ENCODE peak calls at places on chromosomes 5 and 9, in nine cellular contexts. D, R, N, F, H, M, B, I and V are unnamed samples.

GRCh38 chr9:93496285-93496684 is 42.9 kb upstream of the FAM120AOS start:
- DNase-seq in B (no peak), M (no peak), R (no peak), N (no peak), D (no peak), F (no peak), I (no peak), H (no peak), V (no peak)

GRCh38 chr9:97860451-97861147 is 7.6 kb downstream of the FOXE1 start:
- DNase-seq in R (no peak), I (no peak), B (no peak), N (no peak), H (no peak), F (no peak), D (no peak), M (no peak), V (no peak)

GRCh38 chr9:125233678-125234077 is 7.5 kb downstream of the HSPA5 start:
- DNase-seq in B (no peak), N (peak), H (no peak), D (peak), I (no peak), F (no peak), M (no peak), R (no peak), V (no peak)

GRCh38 chr5:150298701-150299451 is 3.8 kb downstream of the ARSI start:
- DNase-seq in I (no peak), M (no peak), F (no peak), D (peak), N (peak), R (no peak), B (no peak), H (no peak), V (no peak)

GRCh38 chr5:150114773-150115408 is 28.5 kb upstream of the CSF1R start:
- DNase-seq in M (peak), N (no peak), I (no peak), R (peak), B (no peak), H (peak), F (no peak), D (peak), V (no peak)

GRCh38 chr9:126953089-126953809 is 38.7 kb downstream of the RALGPS1 start:
- DNase-seq in H (no peak), R (no peak), B (no peak), I (no peak), D (peak), N (no peak), M (no peak), F (no peak), V (no peak)

GRCh38 chr5:30040483-30041116 is 1152.9 kb upstream of the CDH6 start:
- DNase-seq in I (no peak), H (no peak), R (no peak), B (peak), M (no peak), N (peak), F (peak), D (peak), V (no peak)

GRCh38 chr9:100222674-100223073 is 123.6 kb downstream of the INVS start:
- DNase-seq in B (no peak), I (no peak), N (peak), D (peak), M (no peak), F (peak), H (no peak), R (no peak), V (no peak)

GRCh38 chr9:84849049-84849448 is 179.5 kb downstream of the NTRK2 start:
- DNase-seq in H (no peak), I (no peak), M (no peak), R (no peak), D (no peak), B (no peak), N (no peak), F (no peak), V (no peak)

GRCh38 chr5:83470920-83471404 is 582 bp upstream of the VCAN start:
- DNase-seq in M (no peak), R (no peak), F (no peak), B (peak), N (no peak), I (no peak), D (no peak), H (no peak), V (no peak)

GRCh38 chr5:76524872-76525271 is 98.3 kb downstream of the F2RL2 start:
- DNase-seq in B (no peak), R (no peak), D (no peak), I (no peak), M (no peak), N (no peak), F (no peak), H (no peak), V (no peak)

GRCh38 chr5:110289213-110289810 is 437.2 kb downstream of the TMEM232 start:
- DNase-seq in R (no peak), F (no peak), N (no peak), I (no peak), D (no peak), M (no peak), B (no peak), H (no peak), V (no peak)

DNA sequence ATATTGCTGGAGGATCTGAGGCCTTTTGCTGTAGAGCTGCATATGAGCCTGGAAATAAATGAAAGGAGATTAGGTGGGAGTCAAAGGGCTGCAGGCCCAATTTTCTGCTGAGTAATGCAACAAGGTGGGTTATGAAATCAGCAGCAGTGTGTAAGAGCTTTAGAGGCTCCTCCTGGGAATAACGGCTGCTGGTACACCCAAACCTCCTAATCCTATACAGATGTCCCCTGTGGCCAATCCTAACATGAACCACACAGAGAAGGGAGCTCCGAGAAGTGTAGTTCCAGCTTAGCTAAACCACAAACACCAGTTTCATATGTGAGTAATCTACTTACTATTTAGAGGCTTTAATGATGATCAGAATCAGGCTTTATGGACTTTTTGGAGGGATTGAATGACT is 437.7 kb downstream of the TMEM232 start:
- DNase-seq in D (peak), M (no peak), R (no peak), H (no peak), N (no peak), F (no peak), I (no peak), B (no peak), V (no peak)
- TF ChIP-seq CTCF in D (no peak), M (no peak), R (no peak), H (no peak), N (no peak), F (no peak), I (no peak), B (no peak), V (no peak)

DNA sequence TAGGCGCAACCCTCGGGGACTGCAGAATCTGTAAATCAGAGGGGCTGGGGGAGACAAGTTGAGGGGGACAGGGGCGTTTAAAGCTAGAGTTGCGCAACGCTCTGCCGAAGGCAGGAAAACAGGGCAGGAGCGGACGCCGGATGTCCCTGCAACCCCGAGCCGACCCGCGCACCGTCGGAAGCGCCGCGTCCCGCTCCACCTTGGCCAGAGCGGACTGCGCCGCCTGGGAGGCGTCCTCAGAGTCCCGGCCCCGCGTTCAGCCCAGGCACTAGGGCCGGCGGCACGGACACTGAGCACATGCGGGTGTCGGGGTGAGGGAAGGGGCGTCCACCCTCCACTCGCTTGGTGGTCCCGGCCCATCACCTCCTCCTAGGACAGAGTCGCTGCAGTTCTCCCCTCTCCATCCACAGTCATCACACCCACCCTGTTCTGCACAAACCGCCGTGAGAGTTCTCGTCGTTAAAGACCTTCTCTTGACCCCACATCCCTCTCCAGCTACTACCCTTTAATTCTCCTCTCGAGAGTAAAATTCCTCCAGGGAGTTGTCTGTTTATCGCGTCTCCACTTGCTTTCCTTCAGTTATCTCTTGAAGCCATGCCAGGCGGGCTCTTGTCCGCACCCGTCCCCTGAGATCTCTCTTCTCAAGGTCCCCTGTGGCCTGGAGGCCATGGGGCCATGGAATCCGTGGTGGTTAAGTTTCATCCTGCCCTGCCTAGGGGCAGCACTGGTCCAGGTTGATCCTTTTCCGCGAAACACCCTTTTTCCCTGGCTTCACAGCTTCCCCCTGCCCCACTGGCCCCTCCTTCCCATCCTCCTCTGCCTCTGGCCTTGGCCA is 826 bp upstream of the PDLIM7 start:
- DNase-seq in F (peak), M (no peak), B (no peak), N (no peak), D (no peak), H (no peak), R (peak), I (no peak), V (no peak)
- TF ChIP-seq CTCF in F (peak), M (no peak), B (no peak), N (no peak), D (no peak), H (no peak), R (peak), I (no peak), V (no peak)

DNA sequence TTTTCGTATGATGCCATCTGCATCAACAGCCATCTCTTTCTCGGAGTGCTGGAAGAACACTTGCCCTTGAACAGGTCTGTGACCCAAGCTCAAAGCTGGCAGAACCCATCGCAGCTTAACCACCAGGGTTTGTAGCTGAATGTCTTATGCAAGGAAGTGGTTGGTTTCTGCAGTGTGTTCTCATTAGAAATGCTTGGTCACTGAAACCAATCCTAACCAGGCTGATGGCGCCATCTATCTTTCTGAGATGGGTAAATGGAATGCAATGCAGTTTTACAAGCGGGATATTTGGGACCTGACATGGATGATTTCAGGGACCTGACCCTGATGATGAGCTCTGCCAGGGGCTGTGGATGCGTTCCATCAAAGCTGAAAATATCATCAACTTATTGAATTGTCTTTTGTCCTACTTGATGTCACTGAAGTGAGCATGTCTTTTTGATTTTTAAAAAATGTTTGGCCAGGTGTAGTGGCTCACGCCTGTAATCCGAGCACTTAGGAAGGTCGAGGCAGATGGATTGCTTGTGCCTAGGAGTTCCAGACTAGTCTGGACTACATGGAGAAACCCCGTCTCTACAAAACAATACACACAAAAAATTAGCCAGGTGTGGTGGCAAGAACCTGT is 28.7 kb downstream of the DMRT3 start:
- DNase-seq in N (peak), M (no peak), B (peak), R (no peak), H (no peak), F (peak), D (peak), I (no peak), V (no peak)
- TF ChIP-seq CTCF in N (peak), M (peak), B (peak), R (peak), H (no peak), F (peak), D (peak), I (no peak), V (peak)

DNA sequence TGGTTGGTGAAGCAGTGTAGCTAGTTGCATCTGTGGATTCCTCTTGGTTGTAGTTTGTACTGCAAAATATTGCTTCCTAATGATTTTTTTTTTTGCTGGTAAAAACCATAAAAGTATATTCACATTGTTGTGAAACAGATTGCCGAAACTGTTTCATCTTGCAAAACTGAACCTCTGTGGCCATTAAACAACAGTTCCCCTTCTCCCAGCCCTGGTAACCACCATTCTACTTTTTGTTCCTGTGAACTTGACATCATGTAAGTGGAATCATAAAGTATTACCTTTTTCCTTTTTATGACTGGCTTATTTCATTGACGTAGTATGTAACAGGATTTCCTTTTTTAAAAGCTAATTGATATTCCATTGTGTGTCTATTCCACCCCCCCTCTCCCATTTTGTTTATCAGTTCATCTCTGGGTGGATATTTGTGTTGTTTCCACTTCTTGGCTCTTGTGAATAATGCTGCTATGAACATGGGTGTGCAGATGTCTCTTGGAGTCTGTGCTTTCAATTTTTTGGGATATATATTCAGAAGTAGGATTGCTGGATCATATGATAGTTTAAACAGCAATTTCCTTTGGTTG is 11.8 kb downstream of the SUB1 start:
- DNase-seq in I (no peak), M (no peak), B (no peak), F (no peak), H (no peak), N (no peak), R (no peak), D (no peak), V (no peak)
- TF ChIP-seq CTCF in I (no peak), M (no peak), B (no peak), F (no peak), H (no peak), N (no peak), R (no peak), D (no peak), V (no peak)

GRCh38 chr5:135203593-135204036 is 169.6 kb upstream of the PITX1 start:
- DNase-seq in F (peak), H (no peak), M (no peak), B (no peak), D (peak), N (peak), I (no peak), R (no peak), V (no peak)
- TF ChIP-seq CTCF in F (peak), H (no peak), M (no peak), B (peak), D (peak), N (peak), I (no peak), R (peak), V (no peak)